ENCODE peak calls at places on chromosomes 13 and 19, in four cellular contexts. D, O, U and R are unnamed samples.

GRCh38 chr13:71021810-71022422 is 845.1 kb downstream of the DACH1 start:
- DNase-seq in D (no peak), O (no peak), U (no peak), R (no peak)

GRCh38 chr19:751501-752341 is 809 bp downstream of the MISP start:
- DNase-seq in D (peak; percentile 59), O (peak; percentile 90), U (no peak), R (peak; percentile 53)

GRCh38 chr13:101473458-101473857 is 21.0 kb downstream of the ITGBL1 start:
- DNase-seq in D (no peak), O (no peak), U (no peak), R (no peak)

GRCh38 chr19:32165176-32165575 is 180.2 kb upstream of the ZNF507 start:
- DNase-seq in D (no peak), O (no peak), U (no peak), R (no peak)

GRCh38 chr19:18223860-18224524 is 2.2 kb downstream of the PDE4C start:
- DNase-seq in D (peak; percentile 93), O (peak; percentile 79), U (no peak), R (peak; percentile 63)

GRCh38 chr13:73715114-73715909 is 418.9 kb downstream of the KLF12 start:
- DNase-seq in D (no peak), O (no peak), U (peak; percentile 31), R (no peak)

GRCh38 chr13:21557995-21558394 is 46.0 kb downstream of the MICU2 start:
- DNase-seq in D (peak; percentile 9), O (peak; percentile 25), U (no peak), R (peak; percentile 25)

GRCh38 chr13:46639033-46639981 is 86.3 kb downstream of the LRCH1 start:
- DNase-seq in D (no peak), O (no peak), U (peak; percentile 71), R (peak; percentile 20)

GRCh38 chr13:50208826-50209335 is 193.6 kb downstream of the KCNRG start:
- DNase-seq in D (peak; percentile 50), O (peak; percentile 54), U (no peak), R (peak; percentile 12)

DNA sequence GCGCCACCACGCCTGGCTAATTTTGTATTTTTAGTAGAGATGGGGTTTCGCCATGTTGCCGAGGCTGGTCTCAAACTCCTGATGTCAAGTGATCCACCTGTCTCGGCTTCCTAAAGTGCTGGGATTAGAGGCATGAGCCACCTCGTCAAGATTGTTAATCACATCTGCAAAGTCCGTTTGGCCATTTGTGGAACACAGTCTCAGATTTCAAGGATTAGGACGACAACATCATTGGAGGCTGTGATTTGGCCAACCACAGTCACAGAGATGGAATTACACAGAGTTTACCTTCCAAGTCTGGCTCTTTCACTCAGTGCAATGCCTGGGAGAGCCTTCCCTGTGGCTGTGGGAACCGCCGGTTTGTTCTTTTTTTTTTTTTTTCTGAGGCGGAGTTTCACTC is 17.8 kb downstream of the SULT2B1 start:
- DNase-seq in D (no peak), O (no peak), U (no peak), R (no peak)
- TF ChIP-seq CHD4 in D (no peak), O (no peak), U (no peak), R (no peak)

DNA sequence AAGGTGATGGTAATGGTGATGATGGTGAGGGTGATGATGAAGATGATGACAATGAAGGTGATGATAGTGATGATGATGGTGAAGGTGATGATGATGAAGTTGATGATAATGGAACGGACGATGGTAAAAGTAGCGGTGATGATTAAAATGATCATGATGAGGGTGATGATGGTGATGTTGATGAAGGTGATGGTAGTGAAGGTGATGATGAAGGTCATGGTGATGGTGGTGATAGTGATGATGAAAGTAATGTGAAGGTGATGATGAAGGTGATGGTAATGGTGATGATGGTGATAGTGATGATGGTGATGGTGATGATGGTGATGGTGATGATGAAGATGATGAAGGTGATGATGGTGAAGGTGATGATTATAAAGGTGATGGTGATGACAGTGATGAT is 66.1 kb downstream of the MBD3L2B start:
- DNase-seq in D (no peak), O (no peak), U (no peak), R (no peak)
- TF ChIP-seq CHD4 in D (no peak), O (no peak), U (no peak), R (no peak)

GRCh38 chr13:79463604-79464003 is 17.4 kb upstream of the NDFIP2 start:
- DNase-seq in D (no peak), O (no peak), U (no peak), R (no peak)

GRCh38 chr13:79469608-79470007 is 11.3 kb upstream of the NDFIP2 start:
- DNase-seq in D (no peak), O (no peak), U (no peak), R (peak; percentile 34)

GRCh38 chr13:79468402-79468801 is 12.6 kb upstream of the NDFIP2 start:
- DNase-seq in D (no peak), O (no peak), U (no peak), R (no peak)

GRCh38 chr13:79468819-79469218 is 12.1 kb upstream of the NDFIP2 start:
- DNase-seq in D (no peak), O (no peak), U (no peak), R (no peak)

DNA sequence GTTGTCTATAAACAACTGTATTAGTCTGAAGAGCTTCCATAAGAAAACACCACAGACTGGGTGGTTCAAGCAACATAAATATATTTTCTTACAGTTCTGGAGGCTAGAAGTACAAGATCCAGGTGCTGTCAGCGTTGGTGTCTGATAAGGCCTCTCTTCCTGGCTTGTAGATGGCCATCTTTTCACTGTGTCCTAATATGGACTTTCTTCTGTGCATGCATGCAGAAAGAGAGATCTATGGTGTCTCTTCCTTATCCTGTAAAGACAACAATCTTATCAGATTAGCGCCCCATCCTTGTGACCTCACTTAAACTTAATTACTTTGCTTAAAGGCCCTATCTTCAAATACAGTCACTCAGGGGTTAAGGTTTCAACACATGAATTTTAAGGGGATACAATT is 14.1 kb upstream of the NDFIP2 start:
- DNase-seq in D (no peak), O (no peak), U (no peak), R (no peak)
- TF ChIP-seq CHD4 in D (no peak), O (no peak), U (no peak), R (no peak)

GRCh38 chr13:77784531-77784930 is 87.0 kb downstream of the SLAIN1 start:
- DNase-seq in D (no peak), O (no peak), U (no peak), R (no peak)
- TF ChIP-seq CHD4 in D (no peak), O (no peak), U (no peak), R (no peak)

GRCh38 chr19:50784710-50785109 is 5.5 kb upstream of the ACP4 start:
- DNase-seq in D (no peak), O (no peak), U (no peak), R (no peak)
- TF ChIP-seq CHD4 in D (no peak), O (no peak), U (no peak), R (no peak)

GRCh38 chr19:38780443-38780842 is 7.1 kb upstream of the LGALS7 start:
- DNase-seq in D (no peak), O (no peak), U (no peak), R (no peak)
- TF ChIP-seq CHD4 in D (no peak), O (no peak), U (no peak), R (no peak)

GRCh38 chr13:37602743-37603381 is 4.3 kb upstream of the POSTN start:
- DNase-seq in D (no peak), O (no peak), U (no peak), R (peak; percentile 5)

DNA sequence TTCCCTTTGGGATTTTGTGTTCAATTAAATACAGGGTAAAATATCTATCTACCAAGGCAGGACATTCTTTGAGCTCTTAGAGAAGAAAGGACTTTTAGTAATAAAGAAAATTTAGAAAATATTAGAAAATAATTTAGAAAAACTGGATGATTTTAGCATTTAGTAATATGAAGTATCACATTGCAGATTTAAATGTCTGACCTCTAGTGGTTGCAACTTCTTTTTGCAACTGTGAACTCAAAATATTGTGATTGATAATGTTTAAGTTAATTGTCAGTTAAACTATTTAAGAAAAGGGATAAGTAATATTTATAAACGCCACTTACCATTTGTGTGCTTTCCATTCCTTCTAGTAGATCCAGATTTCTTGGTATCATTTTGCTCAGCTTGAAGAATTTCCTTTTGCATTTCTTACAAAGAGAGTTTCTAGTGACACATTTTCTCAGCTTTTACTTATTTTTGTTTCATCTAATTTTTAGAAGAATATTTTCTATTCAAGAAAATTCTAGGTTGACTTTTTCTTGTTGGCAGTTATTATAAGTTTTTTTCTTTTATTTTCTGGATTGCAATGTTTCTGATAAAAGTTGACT is 10.3 kb upstream of the POSTN start:
- DNase-seq in D (no peak), O (no peak), U (no peak), R (no peak)
- TF ChIP-seq CHD4 in D (no peak), O (no peak), U (no peak), R (no peak)

DNA sequence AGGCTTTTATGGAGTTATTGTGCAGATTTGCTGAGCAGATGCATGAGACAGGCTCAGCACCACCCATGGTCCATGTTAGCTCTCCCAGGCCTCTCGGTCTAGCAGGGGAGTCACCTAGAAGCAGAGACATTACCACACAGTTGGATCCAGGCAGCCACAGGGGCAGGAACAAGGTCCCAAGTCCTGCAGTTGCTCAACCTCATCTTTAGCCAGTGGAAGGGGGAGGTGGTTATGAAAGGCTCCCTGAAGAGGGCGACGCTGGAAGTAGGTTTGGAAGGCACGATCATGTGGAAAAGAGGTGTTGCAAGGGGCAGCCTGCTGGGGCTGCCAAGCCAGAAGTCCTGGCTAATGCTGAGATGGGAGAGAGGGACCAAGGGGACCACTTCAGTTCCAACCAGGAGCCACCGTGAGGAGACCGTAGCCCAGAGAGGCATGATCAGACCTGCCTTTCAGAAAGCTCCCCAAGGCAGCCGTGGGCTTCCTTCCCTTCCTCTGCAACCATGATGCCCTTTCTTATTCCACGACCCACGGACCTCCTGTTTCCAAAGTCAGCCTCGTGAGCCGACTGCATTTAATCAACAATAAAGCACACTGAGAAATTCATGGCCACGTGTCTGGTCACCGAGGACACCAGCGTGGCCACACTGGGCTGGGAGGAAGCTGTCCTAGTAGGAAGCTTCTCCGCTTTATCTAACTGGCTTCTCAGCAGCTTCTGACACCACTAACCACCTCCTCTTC is 2.5 kb downstream of the AP1M1 start:
- DNase-seq in D (no peak), O (peak; percentile 35), U (no peak), R (peak; percentile 95)
- TF ChIP-seq CHD4 in D (no peak), O (no peak), U (no peak), R (no peak)